ENCODE peak calls at places on chromosomes 7 and 10, in five cellular contexts. I, S, Y, F and G are unnamed samples. For H3K4me1, the result is how much of the 10 kb centered on the place peaks cover.

GRCh38 chr10:6037422-6037821 is 24.7 kb downstream of the IL2RA start:
- DNase-seq in S (no peak), Y (no peak), F (no peak), I (no peak), G (no peak)

GRCh38 chr10:28592953-28593352 is 60.0 kb downstream of the WAC start:
- DNase-seq in F (peak), I (no peak), S (peak), Y (no peak), G (no peak)

GRCh38 chr7:13603661-13604060 is 385.8 kb downstream of the ETV1 start:
- DNase-seq in Y (no peak), I (no peak), F (peak), S (peak), G (no peak)

GRCh38 chr7:55307123-55307916 is 57.8 kb upstream of the LANCL2 start:
- DNase-seq in S (no peak), I (no peak), F (peak), Y (peak), G (no peak)

GRCh38 chr7:93228302-93228701 is 2.0 kb upstream of the HEPACAM2 start:
- DNase-seq in I (peak), F (peak), S (peak), Y (no peak), G (peak)

GRCh38 chr10:132538031-132538789 is 623 bp downstream of the INPP5A start:
- DNase-seq in I (no peak), Y (no peak), S (no peak), F (no peak), G (no peak)

GRCh38 chr10:61798711-61799110 is 102.8 kb upstream of the ARID5B start:
- DNase-seq in I (no peak), Y (no peak), F (no peak), S (peak), G (no peak)

GRCh38 chr10:28408237-28408777 is 105.4 kb upstream of the MPP7 start:
- DNase-seq in F (no peak), S (no peak), Y (no peak), I (no peak), G (no peak)

GRCh38 chr10:125102216-125102615 is 58.1 kb downstream of the CTBP2 start:
- DNase-seq in S (no peak), I (no peak), F (peak), Y (no peak), G (no peak)

GRCh38 chr7:104873346-104873849 is 140.6 kb upstream of the KMT2E start:
- DNase-seq in Y (no peak), F (no peak), S (no peak), I (no peak), G (no peak)

GRCh38 chr7:155449880-155450557 is 7.9 kb upstream of the EN2 start:
- DNase-seq in F (no peak), I (no peak), S (no peak), Y (no peak), G (no peak)

GRCh38 chr10:132021504-132022143 is 39.9 kb upstream of the BNIP3 start:
- DNase-seq in Y (no peak), S (no peak), F (no peak), I (no peak), G (no peak)

GRCh38 chr10:59865101-59865500 is 41.3 kb downstream of the CCDC6 start:
- DNase-seq in F (peak), Y (peak), S (peak), I (no peak), G (no peak)

GRCh38 chr10:123459371-123460224 is 206.6 kb upstream of the GPR26 start:
- DNase-seq in I (no peak), Y (peak), F (no peak), S (no peak), G (no peak)

GRCh38 chr10:132140167-132140925 is 46.4 kb upstream of the DPYSL4 start:
- DNase-seq in F (no peak), I (no peak), S (no peak), Y (no peak), G (no peak)

GRCh38 chr7:89308535-89308934 is 513.0 kb upstream of the TEX47 start:
- DNase-seq in F (no peak), Y (no peak), I (no peak), S (no peak), G (no peak)

GRCh38 chr10:71747808-71748523 is 25.4 kb downstream of the VSIR start:
- DNase-seq in F (no peak), Y (no peak), I (no peak), S (no peak), G (peak)

GRCh38 chr10:61974611-61975010 is 73.1 kb downstream of the ARID5B start:
- DNase-seq in I (peak), S (peak), Y (no peak), F (peak), G (no peak)

GRCh38 chr10:121734517-121735137 is 136.4 kb upstream of the FGFR2 start:
- DNase-seq in F (no peak), Y (no peak), I (peak), S (peak), G (peak)

GRCh38 chr10:29780096-29780495 is 145.3 kb upstream of the SVIL start:
- DNase-seq in I (no peak), S (no peak), Y (no peak), F (no peak), G (no peak)

GRCh38 chr10:17923728-17924127 is 28.0 kb upstream of the SLC39A12 start:
- DNase-seq in I (no peak), F (peak), Y (no peak), S (peak), G (no peak)

GRCh38 chr10:36559990-36560389 is 565.4 kb upstream of the ANKRD30A start:
- DNase-seq in S (no peak), Y (no peak), I (no peak), F (peak), G (no peak)

GRCh38 chr7:98618786-98619185 is 1.7 kb downstream of the NPTX2 start:
- DNase-seq in S (no peak), Y (no peak), I (no peak), F (no peak), G (no peak)

GRCh38 chr7:148332787-148333186 is 257.8 kb upstream of the C7orf33 start:
- DNase-seq in Y (no peak), S (peak), F (no peak), I (no peak), G (no peak)

GRCh38 chr7:143408686-143409551 is at the start of gene EPHA1:
- DNase-seq in I (no peak), Y (peak), S (peak), F (no peak), G (no peak)

GRCh38 chr7:64947252-64948000 is 43.4 kb downstream of the ZNF117 start:
- DNase-seq in S (no peak), F (no peak), Y (peak), I (peak), G (no peak)

GRCh38 chr7:103379270-103379975 is 32.0 kb downstream of the PSMC2 start:
- DNase-seq in F (no peak), I (no peak), S (no peak), Y (no peak), G (no peak)

GRCh38 chr10:79028056-79028430 is 40.7 kb upstream of the ZMIZ1 start:
- DNase-seq in F (no peak), Y (no peak), I (no peak), S (no peak), G (no peak)

GRCh38 chr7:83782628-83783027 is 133.7 kb upstream of the SEMA3E start:
- DNase-seq in Y (no peak), S (peak), I (no peak), F (no peak), G (no peak)

GRCh38 chr7:50308301-50309129 is 4.0 kb downstream of the IKZF1 start:
- DNase-seq in Y (no peak), S (no peak), I (no peak), F (no peak), G (peak)

GRCh38 chr10:13672505-13672904 is 85.7 kb downstream of the PRPF18 start:
- DNase-seq in S (no peak), Y (no peak), I (no peak), F (no peak), G (no peak)

GRCh38 chr10:73577788-73578187 is 13.4 kb downstream of the USP54 start:
- DNase-seq in Y (no peak), F (peak), I (no peak), S (peak), G (no peak)

GRCh38 chr7:41628926-41629325 is 74.0 kb downstream of the INHBA start:
- DNase-seq in I (no peak), F (peak), S (peak), Y (no peak), G (no peak)

GRCh38 chr10:89785095-89785494 is 83.7 kb downstream of the KIF20B start:
- DNase-seq in F (no peak), S (peak), Y (no peak), I (no peak), G (peak)

GRCh38 chr7:24445041-24445440 is 128.2 kb upstream of the PALS2 start:
- DNase-seq in F (no peak), S (no peak), Y (no peak), I (no peak), G (no peak)

GRCh38 chr10:499991-500390 is 189.5 kb downstream of the DIP2C start:
- DNase-seq in I (no peak), Y (no peak), F (no peak), S (no peak), G (no peak)

GRCh38 chr10:80535671-80536360 is 1.9 kb upstream of the SH2D4B start:
- DNase-seq in F (no peak), S (no peak), Y (peak), I (no peak), G (no peak)

GRCh38 chr7:146115665-146116451 is 743 bp upstream of the CNTNAP2 start:
- DNase-seq in S (peak), F (no peak), Y (peak), I (peak), G (peak)

GRCh38 chr7:8931906-8932646 is 498.7 kb downstream of the NXPH1 start:
- DNase-seq in I (no peak), F (no peak), Y (no peak), S (no peak), G (no peak)
- H2AFZ ChIP-seq in I (no peak), F (no peak), Y (no peak), S (no peak), G (no peak)

GRCh38 chr7:74480861-74481417 is 27.2 kb downstream of the GTF2IRD1 start:
- DNase-seq in Y (no peak), F (peak), I (no peak), S (no peak), G (no peak)

GRCh38 chr7:74478671-74479065 is 25.0 kb downstream of the GTF2IRD1 start:
- DNase-seq in Y (no peak), S (no peak), I (no peak), F (no peak), G (no peak)

GRCh38 chr7:74479961-74480829 is 26.5 kb downstream of the GTF2IRD1 start:
- DNase-seq in F (peak), I (peak), S (no peak), Y (peak), G (no peak)

GRCh38 chr7:74477188-74477587 is 23.5 kb downstream of the GTF2IRD1 start:
- DNase-seq in Y (no peak), F (no peak), S (no peak), I (no peak), G (no peak)

GRCh38 chr7:74479066-74479781 is 25.5 kb downstream of the GTF2IRD1 start:
- DNase-seq in F (peak), Y (no peak), I (peak), S (peak), G (no peak)
- H3K4me1 ChIP-seq in F (half or more), Y (under half), I (half or more), S (half or more), G (under half)

DNA sequence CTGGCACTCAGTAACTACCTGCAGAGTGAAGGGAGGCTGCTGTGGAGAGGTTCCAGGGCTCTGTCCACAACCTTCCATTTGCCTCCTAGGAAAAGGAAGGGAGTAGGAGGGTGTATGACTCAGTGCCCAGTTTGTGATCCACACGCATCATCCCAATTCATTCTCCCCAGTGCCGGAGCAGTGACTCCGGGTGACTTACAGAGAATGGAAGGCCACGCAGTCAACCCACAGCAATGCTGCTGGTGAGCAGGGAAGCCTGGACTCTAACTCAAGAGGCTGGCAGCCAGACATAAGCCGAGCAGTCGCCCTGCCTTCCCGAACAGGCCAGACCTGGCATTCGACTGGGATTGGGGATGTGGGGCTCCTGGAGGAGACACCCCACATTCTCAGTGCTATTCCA is 139.9 kb downstream of the SH3PXD2A start:
- DNase-seq in F (peak), Y (no peak), I (no peak), S (peak), G (no peak)
- H3K9ac ChIP-seq in F (peak), Y (no peak), I (peak), S (peak), G (no peak)

GRCh38 chr10:103476046-103476768 is 2.8 kb downstream of the CALHM3 start:
- DNase-seq in F (no peak), Y (peak), S (no peak), I (peak), G (no peak)
- H2AFZ ChIP-seq in F (peak), Y (no peak), S (no peak), I (no peak), G (no peak)

GRCh38 chr7:2880051-2880450 is 35.9 kb upstream of the GNA12 start:
- DNase-seq in Y (no peak), I (no peak), S (no peak), F (no peak), G (no peak)

GRCh38 chr7:2883101-2883500 is 39.0 kb upstream of the GNA12 start:
- DNase-seq in Y (no peak), I (no peak), S (no peak), F (no peak), G (no peak)

GRCh38 chr7:2880882-2881281 is 36.8 kb upstream of the GNA12 start:
- DNase-seq in S (no peak), Y (peak), F (no peak), I (peak), G (no peak)

GRCh38 chr7:2884161-2884560 is 40.1 kb upstream of the GNA12 start:
- DNase-seq in I (no peak), S (no peak), Y (no peak), F (no peak), G (no peak)

GRCh38 chr7:2882111-2882510 is 38.0 kb upstream of the GNA12 start:
- DNase-seq in Y (no peak), S (no peak), I (no peak), F (no peak), G (no peak)
- H3K4me1 ChIP-seq in Y (under half), S (under half), I (under half), F (under half), G (under half)

GRCh38 chr7:151756076-151756731 is 120.7 kb downstream of the PRKAG2 start:
- DNase-seq in Y (no peak), F (peak), S (peak), I (no peak), G (peak)
- H3K9ac ChIP-seq in Y (no peak), F (no peak), S (no peak), I (no peak), G (no peak)